ENCODE peak calls at places on chromosomes 5 and 9, in five cellular contexts. One of them, this sample, is unnamed. For H3K79me2, the result is how much of the 10 kb centered on the place peaks cover.

GRCh38 chr5:119229950-119230349 is 125.9 kb upstream of the TNFAIP8 start:
- DNase-seq in GM23338: no peak
- DNase-seq in GM23248: no peak
- DNase-seq in osteoblast: no peak
- DNase-seq in mammary epithelial cell: no peak
- DNase-seq in this sample: no peak

GRCh38 chr9:90539266-90539665 is 103.4 kb downstream of the DIRAS2 start:
- DNase-seq in GM23338: no peak
- DNase-seq in GM23248: no peak
- DNase-seq in osteoblast: no peak
- DNase-seq in mammary epithelial cell: no peak
- DNase-seq in this sample: no peak

GRCh38 chr9:36450110-36450732 is 50.2 kb upstream of the RNF38 start:
- DNase-seq in GM23338: peak
- DNase-seq in GM23248: peak
- DNase-seq in osteoblast: no peak
- DNase-seq in mammary epithelial cell: peak
- DNase-seq in this sample: peak

GRCh38 chr9:84819446-84819845 is 149.9 kb downstream of the NTRK2 start:
- DNase-seq in GM23338: peak
- DNase-seq in GM23248: no peak
- DNase-seq in osteoblast: no peak
- DNase-seq in mammary epithelial cell: no peak
- DNase-seq in this sample: no peak

GRCh38 chr5:91541696-91542095 is 158.6 kb upstream of the ARRDC3 start:
- DNase-seq in GM23338: no peak
- DNase-seq in GM23248: peak
- DNase-seq in osteoblast: no peak
- DNase-seq in mammary epithelial cell: peak
- DNase-seq in this sample: no peak

GRCh38 chr5:12016149-12016740 is 112.0 kb upstream of the CTNND2 start:
- DNase-seq in GM23338: peak
- DNase-seq in GM23248: no peak
- DNase-seq in osteoblast: no peak
- DNase-seq in mammary epithelial cell: no peak
- DNase-seq in this sample: peak

GRCh38 chr9:1879501-1879900 is 135.6 kb upstream of the SMARCA2 start:
- DNase-seq in GM23338: no peak
- DNase-seq in GM23248: no peak
- DNase-seq in osteoblast: no peak
- DNase-seq in mammary epithelial cell: no peak
- DNase-seq in this sample: no peak

GRCh38 chr9:127162046-127162445 is 39.6 kb upstream of the ANGPTL2 start:
- DNase-seq in GM23338: no peak
- DNase-seq in GM23248: no peak
- DNase-seq in osteoblast: peak
- DNase-seq in mammary epithelial cell: peak
- DNase-seq in this sample: no peak

GRCh38 chr9:72356019-72356653 is 8.9 kb downstream of the ZFAND5 start:
- DNase-seq in GM23338: no peak
- DNase-seq in GM23248: peak
- DNase-seq in osteoblast: no peak
- DNase-seq in mammary epithelial cell: no peak
- DNase-seq in this sample: peak

GRCh38 chr5:172635038-172635437 is 6.0 kb upstream of the NEURL1B start:
- DNase-seq in GM23338: no peak
- DNase-seq in GM23248: no peak
- DNase-seq in osteoblast: no peak
- DNase-seq in mammary epithelial cell: no peak
- DNase-seq in this sample: no peak

GRCh38 chr5:6158974-6159863 is 219.1 kb downstream of the MED10 start:
- DNase-seq in GM23338: no peak
- DNase-seq in GM23248: peak
- DNase-seq in osteoblast: peak
- DNase-seq in mammary epithelial cell: peak
- DNase-seq in this sample: peak

GRCh38 chr9:86802900-86803673 is 144.2 kb downstream of the GAS1 start:
- DNase-seq in GM23338: no peak
- DNase-seq in GM23248: no peak
- DNase-seq in osteoblast: no peak
- DNase-seq in mammary epithelial cell: no peak
- DNase-seq in this sample: no peak

GRCh38 chr9:75128535-75128934 is 40.2 kb downstream of the OSTF1 start:
- DNase-seq in GM23338: no peak
- DNase-seq in GM23248: no peak
- DNase-seq in osteoblast: no peak
- DNase-seq in mammary epithelial cell: no peak
- DNase-seq in this sample: no peak

GRCh38 chr9:131395027-131395744 is 1.3 kb downstream of the PRRC2B start:
- DNase-seq in GM23338: peak
- DNase-seq in GM23248: peak
- DNase-seq in osteoblast: peak
- DNase-seq in mammary epithelial cell: peak
- DNase-seq in this sample: peak

GRCh38 chr5:405421-405820 is 37.6 kb upstream of the EXOC3 start:
- DNase-seq in GM23338: no peak
- DNase-seq in GM23248: no peak
- DNase-seq in osteoblast: no peak
- DNase-seq in mammary epithelial cell: no peak
- DNase-seq in this sample: no peak

GRCh38 chr5:150298701-150299451 is 3.8 kb downstream of the ARSI start:
- DNase-seq in GM23338: no peak
- DNase-seq in GM23248: peak
- DNase-seq in osteoblast: peak
- DNase-seq in mammary epithelial cell: peak
- DNase-seq in this sample: peak

GRCh38 chr9:88995205-88995604 is 3.9 kb downstream of the S1PR3 start:
- DNase-seq in GM23338: no peak
- DNase-seq in GM23248: no peak
- DNase-seq in osteoblast: no peak
- DNase-seq in mammary epithelial cell: no peak
- DNase-seq in this sample: no peak

GRCh38 chr9:88994820-88995180 is 3.5 kb downstream of the S1PR3 start:
- DNase-seq in GM23338: no peak
- DNase-seq in GM23248: peak
- DNase-seq in osteoblast: no peak
- DNase-seq in mammary epithelial cell: no peak
- DNase-seq in this sample: no peak

GRCh38 chr9:88995627-88996026 is 4.4 kb downstream of the S1PR3 start:
- DNase-seq in GM23338: no peak
- DNase-seq in GM23248: no peak
- DNase-seq in osteoblast: no peak
- DNase-seq in mammary epithelial cell: no peak
- DNase-seq in this sample: no peak

GRCh38 chr9:88993327-88993726 is 2.1 kb downstream of the S1PR3 start:
- DNase-seq in GM23338: no peak
- DNase-seq in GM23248: no peak
- DNase-seq in osteoblast: no peak
- DNase-seq in mammary epithelial cell: no peak
- DNase-seq in this sample: peak

DNA sequence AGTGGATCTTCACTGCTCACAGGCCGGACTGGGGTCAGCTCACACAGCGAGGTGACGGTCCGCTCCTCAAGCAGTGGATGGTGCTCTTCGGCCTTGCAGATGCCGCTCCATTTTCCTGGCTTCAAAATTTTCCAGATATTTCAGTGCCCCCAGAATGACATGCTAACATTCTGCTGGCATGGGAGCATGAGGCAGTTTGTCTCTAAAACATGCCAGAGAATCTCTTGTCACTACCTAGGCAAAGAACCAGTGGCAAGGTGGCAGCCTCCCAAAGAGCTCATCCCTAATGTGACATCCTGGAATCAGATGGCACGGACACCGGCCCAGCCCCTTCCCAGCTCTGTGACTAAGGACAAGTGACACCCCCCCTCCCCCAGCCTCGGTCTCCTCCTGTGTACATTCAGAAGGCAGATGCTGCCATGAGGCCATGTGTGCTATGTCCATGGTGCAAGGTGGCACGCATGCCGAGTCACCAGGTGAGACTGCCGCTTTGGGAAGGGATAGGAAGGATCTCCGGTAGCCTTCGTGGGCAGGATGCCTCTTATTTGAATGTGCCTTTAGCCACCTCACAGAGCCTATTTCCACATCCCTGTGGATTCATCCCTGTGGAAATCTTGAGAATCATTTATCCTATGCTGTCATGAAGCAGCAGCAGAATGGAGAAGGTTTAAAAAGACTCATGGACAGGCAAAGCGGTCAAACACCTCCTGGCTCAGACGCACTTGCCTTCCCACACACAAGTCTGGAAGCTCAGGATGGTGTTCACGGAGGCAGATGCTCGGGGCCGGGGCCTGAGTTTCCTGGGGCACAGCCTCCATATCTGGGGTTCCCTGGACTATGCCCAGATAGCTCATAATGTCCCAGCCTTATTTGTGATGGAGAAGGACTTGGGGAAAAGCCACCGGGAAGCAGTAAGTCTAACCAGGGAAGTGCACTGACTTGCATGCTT is 2.9 kb downstream of the S1PR3 start:
- DNase-seq in GM23338: no peak
- DNase-seq in GM23248: peak
- DNase-seq in osteoblast: no peak
- DNase-seq in mammary epithelial cell: no peak
- DNase-seq in this sample: no peak
- H3K4me3 ChIP-seq in GM23338: no peak
- H3K4me3 ChIP-seq in GM23248: no peak
- H3K4me3 ChIP-seq in osteoblast: peak
- H3K4me3 ChIP-seq in mammary epithelial cell: no peak
- H3K4me3 ChIP-seq in this sample: peak

DNA sequence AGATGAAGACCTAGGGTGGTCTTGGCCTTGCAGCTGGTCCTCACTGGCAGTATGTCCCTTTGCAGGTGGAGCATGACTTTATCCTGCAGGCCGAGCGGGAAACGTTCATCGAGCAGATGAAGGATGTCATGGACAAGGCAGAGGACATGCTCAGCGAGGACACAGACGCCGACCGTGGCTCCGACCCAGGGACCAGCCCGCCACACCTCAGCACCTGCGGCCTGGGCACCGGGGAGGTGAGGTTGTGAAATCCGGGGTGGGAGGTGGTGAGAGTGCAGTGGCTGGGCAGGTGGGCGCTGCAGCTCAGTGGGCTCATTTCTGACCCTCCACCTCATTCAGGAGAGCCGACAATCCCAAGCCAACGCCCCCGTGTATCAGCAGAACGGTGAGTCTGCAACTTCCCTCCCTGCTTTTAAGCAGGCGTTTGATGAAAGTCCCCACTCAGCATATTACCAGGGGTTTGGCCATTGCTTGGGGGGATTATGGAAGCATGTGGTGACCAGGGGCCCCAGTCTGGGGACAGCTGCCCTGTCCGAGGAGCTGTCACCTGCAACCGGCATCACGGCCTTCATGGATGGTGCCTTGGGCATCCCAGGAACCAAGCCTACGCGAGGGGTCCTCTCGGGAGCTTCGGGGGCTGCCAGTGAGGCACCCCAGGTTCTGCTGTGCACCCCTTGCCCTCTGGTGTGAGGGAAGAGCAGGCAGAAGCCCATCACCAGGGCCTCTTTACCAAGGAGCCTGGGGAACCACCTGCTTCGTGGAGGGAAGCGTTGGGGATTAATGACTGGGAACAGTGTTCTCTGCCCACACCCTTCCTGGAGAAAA is 84.0 kb downstream of the WNK2 start:
- DNase-seq in GM23338: no peak
- DNase-seq in GM23248: no peak
- DNase-seq in osteoblast: peak
- DNase-seq in mammary epithelial cell: no peak
- DNase-seq in this sample: peak
- H3K4me2 ChIP-seq in GM23338: no peak
- H3K4me2 ChIP-seq in GM23248: no peak
- H3K4me2 ChIP-seq in osteoblast: no peak
- H3K4me2 ChIP-seq in mammary epithelial cell: no peak
- H3K4me2 ChIP-seq in this sample: no peak

GRCh38 chr5:124738751-124739559 is 7.5 kb downstream of the ZNF608 start:
- DNase-seq in GM23338: peak
- DNase-seq in GM23248: no peak
- DNase-seq in osteoblast: no peak
- DNase-seq in mammary epithelial cell: no peak
- DNase-seq in this sample: peak

GRCh38 chr5:124741711-124742496 is 4.5 kb downstream of the ZNF608 start:
- DNase-seq in GM23338: peak
- DNase-seq in GM23248: peak
- DNase-seq in osteoblast: peak
- DNase-seq in mammary epithelial cell: peak
- DNase-seq in this sample: peak

GRCh38 chr5:124737651-124738050 is 8.8 kb downstream of the ZNF608 start:
- DNase-seq in GM23338: peak
- DNase-seq in GM23248: no peak
- DNase-seq in osteoblast: no peak
- DNase-seq in mammary epithelial cell: no peak
- DNase-seq in this sample: no peak

GRCh38 chr5:124740991-124741583 is 5.4 kb downstream of the ZNF608 start:
- DNase-seq in GM23338: no peak
- DNase-seq in GM23248: peak
- DNase-seq in osteoblast: peak
- DNase-seq in mammary epithelial cell: peak
- DNase-seq in this sample: no peak

DNA sequence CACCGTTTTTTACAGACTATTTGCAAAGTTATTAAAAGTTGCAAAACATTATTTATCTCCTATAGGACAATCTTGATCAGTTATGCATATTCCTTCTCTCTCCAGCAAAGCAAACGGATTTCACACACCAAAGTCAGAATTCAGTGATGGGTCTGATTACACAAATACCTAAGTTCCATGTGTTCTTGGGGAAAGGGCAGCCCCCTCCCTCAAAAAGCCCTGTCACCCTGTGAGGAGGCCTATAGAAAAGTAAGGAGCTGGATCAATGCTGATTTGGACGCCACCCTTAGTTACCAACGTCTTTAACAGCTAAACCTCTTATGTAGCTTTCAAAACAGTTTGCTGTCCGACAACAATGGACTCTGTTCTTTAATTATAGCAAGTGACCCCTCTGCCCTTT is 6.4 kb downstream of the ZNF608 start:
- DNase-seq in GM23338: no peak
- DNase-seq in GM23248: no peak
- DNase-seq in osteoblast: no peak
- DNase-seq in mammary epithelial cell: no peak
- DNase-seq in this sample: no peak
- H3K79me2 ChIP-seq in GM23338: half or more
- H3K79me2 ChIP-seq in GM23248: under half
- H3K79me2 ChIP-seq in osteoblast: under half
- H3K79me2 ChIP-seq in mammary epithelial cell: half or more
- H3K79me2 ChIP-seq in this sample: half or more

DNA sequence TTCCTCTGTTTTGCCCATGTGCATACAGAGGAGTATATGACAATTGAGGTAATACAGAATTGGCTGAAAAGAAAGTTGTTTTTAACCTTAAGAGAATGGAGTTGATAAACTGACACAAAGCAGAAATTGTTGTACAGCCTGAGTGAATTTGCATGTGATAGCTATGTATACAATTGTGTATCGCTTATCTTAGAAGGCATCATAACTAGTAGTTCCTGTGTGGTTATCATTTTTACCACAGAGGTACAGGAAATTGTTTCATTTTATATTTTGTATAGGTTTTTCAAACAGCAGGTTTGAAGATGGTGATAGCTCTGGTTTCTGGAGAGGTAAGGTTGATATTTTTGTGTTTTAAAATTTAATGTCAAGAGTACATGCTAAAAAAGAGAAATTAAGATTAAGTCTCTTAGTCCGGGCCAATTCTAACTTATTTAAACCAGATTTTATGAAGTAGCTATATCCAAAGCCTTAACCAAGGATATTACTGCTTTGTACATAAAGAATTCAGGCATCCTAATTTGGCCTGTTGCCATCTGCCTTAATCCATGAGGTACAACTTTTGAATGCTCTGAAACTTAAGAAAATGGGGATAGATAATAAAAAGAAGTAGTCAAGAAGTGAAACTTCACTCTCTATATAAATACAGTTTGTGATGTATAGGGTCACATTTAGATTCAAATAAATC is 26.0 kb downstream of the DDX4 start:
- DNase-seq in GM23338: no peak
- DNase-seq in GM23248: no peak
- DNase-seq in osteoblast: no peak
- DNase-seq in mammary epithelial cell: no peak
- DNase-seq in this sample: no peak
- H3K4me3 ChIP-seq in GM23338: no peak
- H3K4me3 ChIP-seq in GM23248: no peak
- H3K4me3 ChIP-seq in osteoblast: no peak
- H3K4me3 ChIP-seq in mammary epithelial cell: no peak
- H3K4me3 ChIP-seq in this sample: no peak